ENCODE peak calls at places on chromosome X, in six cellular contexts. X is IMR-90, M is hepatocyte, T is small intestine, D is cardiac muscle cell, U is H9. Z is an unnamed sample. For H3K4me1, the result is how much of the 10 kb centered on the place peaks cover.

GRCh38 chrX:10756365-10756915 is 136.1 kb upstream of the MID1 start:
- DNase-seq in M (peak), X (peak), U (no peak), T (no peak), D (peak), Z (peak)

GRCh38 chrX:16825306-16826035 is 39.2 kb downstream of the TXLNG start:
- DNase-seq in M (no peak), D (no peak), X (peak), U (no peak), T (no peak), Z (peak)

GRCh38 chrX:138917781-138918180 is 206.3 kb upstream of the FGF13 start:
- DNase-seq in T (no peak), U (no peak), M (no peak), X (peak), D (no peak), Z (peak)

GRCh38 chrX:129983575-129984131 is 1.2 kb downstream of the BCORL1 start:
- DNase-seq in X (no peak), D (peak), U (peak), T (peak), M (no peak), Z (no peak)

GRCh38 chrX:27619975-27620374 is 29.8 kb downstream of the DCAF8L2 start:
- DNase-seq in X (peak), M (peak), T (peak), D (peak), U (no peak), Z (no peak)

GRCh38 chrX:17459596-17459995 is 84.6 kb downstream of the NHS start:
- DNase-seq in M (no peak), X (peak), U (no peak), D (no peak), T (no peak), Z (peak)

GRCh38 chrX:129529685-129530281 is 6.5 kb upstream of the SMARCA1 start:
- DNase-seq in M (peak), D (no peak), T (no peak), X (peak), U (no peak), Z (peak)

GRCh38 chrX:48045410-48046311 is 25.8 kb downstream of the ZNF630 start:
- DNase-seq in T (no peak), M (peak), U (no peak), D (no peak), X (peak), Z (peak)

GRCh38 chrX:132480581-132481203 is 8.1 kb downstream of the MBNL3 start:
- DNase-seq in M (peak), X (peak), T (peak), D (peak), U (no peak), Z (peak)

GRCh38 chrX:68832101-68832416 is 3.2 kb downstream of the EFNB1 start:
- DNase-seq in X (peak), M (peak), T (peak), D (peak), U (peak), Z (no peak)

GRCh38 chrX:143472334-143472938 is 44.8 kb downstream of the SPANXN3 start:
- DNase-seq in U (no peak), X (no peak), T (peak), D (no peak), M (no peak), Z (no peak)

GRCh38 chrX:18983711-18984380 is at the start of gene PHKA2:
- DNase-seq in M (peak), X (no peak), T (peak), D (peak), U (peak), Z (peak)

GRCh38 chrX:45623266-45623665 is 422.6 kb upstream of the DIPK2B start:
- DNase-seq in U (no peak), T (no peak), D (no peak), X (peak), M (peak), Z (peak)

GRCh38 chrX:71106427-71106826 is at the start of gene CXorf65:
- DNase-seq in U (no peak), X (no peak), D (no peak), M (no peak), T (no peak), Z (no peak)

GRCh38 chrX:73262991-73263390 is 48.3 kb upstream of the NAP1L2 start:
- DNase-seq in X (no peak), D (no peak), U (no peak), M (no peak), T (no peak), Z (no peak)

GRCh38 chrX:17813277-17813676 is 47.8 kb downstream of the RAI2 start:
- DNase-seq in D (no peak), X (no peak), T (peak), M (peak), U (no peak), Z (no peak)

GRCh38 chrX:25721564-25721963 is 416.6 kb upstream of the MAGEB18 start:
- DNase-seq in X (no peak), U (no peak), M (peak), T (no peak), D (peak), Z (no peak)

GRCh38 chrX:27186671-27187070 is 276.5 kb downstream of the PPP4R3C start:
- DNase-seq in T (no peak), M (peak), U (peak), D (peak), X (peak), Z (peak)

GRCh38 chrX:120514236-120514635 is 45.1 kb upstream of the LAMP2 start:
- DNase-seq in D (no peak), X (peak), U (peak), M (peak), T (peak), Z (no peak)

GRCh38 chrX:49251325-49251724 is 13.2 kb downstream of the FOXP3 start:
- DNase-seq in U (no peak), M (no peak), D (no peak), T (no peak), X (no peak), Z (no peak)

GRCh38 chrX:39144965-39145364 is 343.7 kb downstream of the MID1IP1 start:
- DNase-seq in X (no peak), T (no peak), D (no peak), U (no peak), M (no peak), Z (no peak)
- H3K27ac ChIP-seq in X (no peak), T (no peak), D (no peak), U (no peak), M (no peak), Z (no peak)

GRCh38 chrX:148649145-148649645 is 148.8 kb downstream of the AFF2 start:
- DNase-seq in T (no peak), D (no peak), U (no peak), X (no peak), M (no peak), Z (no peak)
- H3K4me1 ChIP-seq in T (under half), D (under half), U (under half), X (under half), M (under half), Z (under half)

GRCh38 chrX:96244955-96245354 is 439.7 kb upstream of the DIAPH2 start:
- DNase-seq in U (no peak), X (no peak), D (no peak), T (no peak), M (no peak), Z (no peak)
- H3K27ac ChIP-seq in U (no peak), X (no peak), D (no peak), T (peak), M (peak), Z (no peak)

GRCh38 chrX:40147399-40148188 is 49.8 kb upstream of the BCOR start:
- DNase-seq in D (no peak), M (peak), X (no peak), T (no peak), U (peak), Z (no peak)

GRCh38 chrX:40148439-40149285 is 50.9 kb upstream of the BCOR start:
- DNase-seq in D (no peak), T (peak), U (peak), X (no peak), M (peak), Z (no peak)

GRCh38 chrX:40150503-40150902 is 52.7 kb upstream of the BCOR start:
- DNase-seq in M (no peak), X (no peak), T (no peak), U (no peak), D (no peak), Z (no peak)

GRCh38 chrX:40148189-40148438 is 50.4 kb upstream of the BCOR start:
- DNase-seq in M (peak), T (no peak), D (no peak), X (no peak), U (no peak), Z (no peak)

GRCh38 chrX:40149286-40150175 is 51.8 kb upstream of the BCOR start:
- DNase-seq in T (no peak), M (no peak), D (peak), X (no peak), U (peak), Z (no peak)
- H3K4me1 ChIP-seq in T (under half), M (half or more), D (under half), X (under half), U (under half), Z (under half)

DNA sequence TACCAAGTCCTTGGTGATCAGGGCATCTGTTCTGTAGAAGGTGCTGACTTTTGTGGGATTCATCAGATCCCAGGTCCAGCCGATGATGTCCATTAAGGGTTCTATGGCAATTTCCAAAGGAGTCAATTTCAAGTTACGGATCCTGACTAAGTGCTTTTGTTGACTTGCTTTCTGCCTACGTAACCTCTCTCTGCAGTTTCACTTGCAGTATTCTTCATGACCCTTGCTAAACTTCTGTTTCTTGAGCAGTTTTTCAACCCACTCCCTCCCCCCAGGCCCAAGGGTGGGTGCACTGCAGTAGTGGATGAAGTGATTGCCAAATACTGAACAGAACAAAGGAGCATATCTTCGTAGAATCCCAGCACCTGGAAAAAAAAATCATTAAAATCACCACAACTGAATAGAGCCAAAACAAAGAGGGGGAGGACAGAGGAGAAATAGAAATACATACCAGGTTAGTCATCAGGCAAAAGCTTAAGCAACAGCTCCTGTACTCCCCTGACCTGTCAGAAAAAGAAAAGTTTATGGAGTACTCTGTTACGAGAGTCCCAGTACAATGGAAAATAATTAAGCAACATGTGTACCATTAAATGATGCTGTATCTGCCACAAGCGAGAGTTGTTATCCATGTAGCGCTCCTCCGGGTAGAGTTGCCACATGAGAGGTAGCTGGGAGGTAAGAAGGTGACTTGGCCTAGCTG is 5.8 kb downstream of the CMC4 start:
- DNase-seq in D (no peak), X (peak), M (no peak), U (no peak), T (no peak), Z (peak)
- H3K27ac ChIP-seq in D (no peak), X (no peak), M (no peak), U (no peak), T (no peak), Z (no peak)

GRCh38 chrX:84320023-84320422 is 132.0 kb upstream of the RPS6KA6 start:
- DNase-seq in D (no peak), U (no peak), M (no peak), T (no peak), X (no peak), Z (no peak)
- H3K4me1 ChIP-seq in D (under half), U (under half), M (under half), T (under half), X (under half), Z (under half)

GRCh38 chrX:94908648-94909047 is 1234.6 kb downstream of the FAM133A start:
- DNase-seq in M (no peak), D (no peak), X (no peak), U (no peak), T (no peak), Z (no peak)
- H3K27ac ChIP-seq in M (no peak), D (no peak), X (no peak), U (no peak), T (no peak), Z (no peak)

DNA sequence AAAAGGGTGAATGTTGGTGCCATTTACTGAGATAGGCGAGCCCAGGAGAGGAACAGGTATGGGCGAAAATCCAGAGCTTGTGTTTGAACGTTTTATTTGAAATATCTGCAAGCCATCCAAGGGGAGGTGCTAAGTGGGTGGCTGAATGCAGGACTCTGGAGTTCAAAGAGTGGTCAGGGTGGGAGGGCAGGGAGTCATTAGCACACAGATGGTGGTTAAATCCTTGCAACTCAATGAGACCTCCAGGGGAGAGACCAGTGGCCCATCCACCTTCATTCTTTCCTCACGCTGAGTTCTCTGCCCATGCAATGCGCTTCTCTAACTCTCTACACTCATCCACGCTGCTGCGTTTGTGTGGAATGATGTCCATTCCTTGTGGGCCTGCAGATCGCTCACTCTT is 101.1 kb downstream of the VCX3B start:
- DNase-seq in D (no peak), T (no peak), X (no peak), M (no peak), U (no peak), Z (no peak)
- H3K4me1 ChIP-seq in D (under half), T (under half), X (under half), M (under half), U (under half), Z (under half)